ENCODE peak calls at places on chromosomes 1 and 21, in nine cellular contexts. L is ACHN; Q is fibroblast of mammary gland; H is M059J; S is HCEC 1CT; Z is stimulated activated CD8-positive, alpha-beta memory T cell treated with anti-CD3 and anti-CD28 coated beads, Interleukin-7, amount 100 ng/mL, for 1 hour; T is activated T-cell treated with anti-CD3 and anti-CD28 coated beads for 1 hour; B is kidney; M is RWPE2. Y is an unnamed sample.

GRCh38 chr1:39919545-39919944 is 17.8 kb upstream of the MYCL start:
- DNase-seq in L (peak; percentile 67), Q (peak; percentile 67), H (peak; percentile 77), S (peak; percentile 50), Z (no peak), T (peak; percentile 4), B (no peak), M (no peak), Y (peak; percentile 94)

GRCh38 chr1:30535595-30536325 is 187.6 kb downstream of the MATN1 start:
- DNase-seq in L (no peak), Q (no peak), H (no peak), S (no peak), Z (no peak), T (no peak), B (no peak), M (no peak), Y (no peak)

GRCh38 chr1:5660141-5660935 is 331.9 kb downstream of the NPHP4 start:
- DNase-seq in L (no peak), Q (no peak), H (peak; percentile 36), S (no peak), Z (no peak), T (no peak), B (no peak), M (no peak), Y (no peak)

GRCh38 chr1:99806882-99807281 is 40.4 kb upstream of the FRRS1 start:
- DNase-seq in L (no peak), Q (no peak), H (no peak), S (no peak), Z (no peak), T (no peak), B (no peak), M (no peak), Y (no peak)

GRCh38 chr1:200082329-200082728 is 54.8 kb downstream of the NR5A2 start:
- DNase-seq in L (no peak), Q (peak; percentile 6), H (peak; percentile 21), S (peak; percentile 49), Z (no peak), T (no peak), B (no peak), M (no peak), Y (no peak)

GRCh38 chr1:189567890-189568289 is 909.8 kb downstream of the BRINP3 start:
- DNase-seq in L (no peak), Q (no peak), H (no peak), S (no peak), Z (no peak), T (no peak), B (no peak), M (no peak), Y (no peak)

GRCh38 chr21:18114735-18115134 is 129.9 kb upstream of the CHODL start:
- DNase-seq in L (no peak), Q (no peak), H (no peak), S (no peak), Z (no peak), T (no peak), B (no peak), M (no peak), Y (no peak)

GRCh38 chr1:156394835-156395461 is 25.9 kb downstream of the RHBG start:
- DNase-seq in L (no peak), Q (no peak), H (no peak), S (no peak), Z (no peak), T (no peak), B (no peak), M (no peak), Y (peak; percentile 13)

GRCh38 chr1:64087768-64088167 is 115.7 kb upstream of the UBE2U start:
- DNase-seq in L (no peak), Q (peak; percentile 86), H (peak; percentile 87), S (peak; percentile 60), Z (no peak), T (no peak), B (no peak), M (no peak), Y (peak; percentile 83)

GRCh38 chr1:247241687-247242086 is 14.2 kb upstream of the VN1R5 start:
- DNase-seq in L (peak; percentile 17), Q (peak; percentile 9), H (peak; percentile 18), S (no peak), Z (no peak), T (no peak), B (no peak), M (no peak), Y (peak; percentile 78)

GRCh38 chr1:236636017-236636416 is 31.7 kb upstream of the HEATR1 start:
- DNase-seq in L (no peak), Q (no peak), H (no peak), S (no peak), Z (no peak), T (no peak), B (no peak), M (no peak), Y (no peak)

GRCh38 chr1:11740258-11741192 is 4.6 kb downstream of the AGTRAP start:
- DNase-seq in L (no peak), Q (no peak), H (peak; percentile 22), S (no peak), Z (no peak), T (no peak), B (no peak), M (no peak), Y (no peak)

GRCh38 chr1:224616761-224617409 is 768 bp downstream of the CNIH3 start:
- DNase-seq in L (no peak), Q (peak; percentile 18), H (no peak), S (no peak), Z (no peak), T (no peak), B (no peak), M (no peak), Y (peak; percentile 58)

GRCh38 chr1:93758842-93759515 is 77.3 kb upstream of the BCAR3 start:
- DNase-seq in L (no peak), Q (peak; percentile 86), H (peak; percentile 64), S (peak; percentile 91), Z (no peak), T (no peak), B (no peak), M (no peak), Y (peak; percentile 81)

GRCh38 chr21:44428281-44428942 is 26.9 kb upstream of the LRRC3 start:
- DNase-seq in L (peak; percentile 22), Q (no peak), H (peak; percentile 15), S (no peak), Z (peak; percentile 10), T (peak; percentile 19), B (peak; percentile 28), M (peak; percentile 29), Y (peak; percentile 22)

GRCh38 chr1:22709891-22710687 is 550 bp upstream of the EPHB2 start:
- DNase-seq in L (peak; percentile 55), Q (peak; percentile 58), H (peak; percentile 57), S (peak; percentile 58), Z (no peak), T (no peak), B (no peak), M (no peak), Y (peak; percentile 99)

GRCh38 chr1:234887026-234887910 is 241.4 kb downstream of the TOMM20 start:
- DNase-seq in L (no peak), Q (peak; percentile 82), H (no peak), S (no peak), Z (no peak), T (no peak), B (no peak), M (no peak), Y (no peak)

GRCh38 chr1:91124989-91125417 is 103.2 kb upstream of the ZNF644 start:
- DNase-seq in L (no peak), Q (no peak), H (peak; percentile 7), S (no peak), Z (no peak), T (no peak), B (no peak), M (no peak), Y (no peak)

GRCh38 chr1:145845144-145845513 is 301 bp upstream of the NUDT17 start:
- DNase-seq in L (no peak), Q (no peak), H (no peak), S (no peak), Z (no peak), T (no peak), B (no peak), M (no peak), Y (no peak)

GRCh38 chr1:33127001-33127823 is 46.3 kb downstream of the AZIN2 start:
- DNase-seq in L (peak; percentile 99), Q (peak; percentile 99), H (peak; percentile 100), S (peak; percentile 98), Z (peak; percentile 95), T (peak; percentile 96), B (peak; percentile 99), M (peak; percentile 97), Y (peak; percentile 97)

GRCh38 chr21:45551316-45551715 is 9.1 kb upstream of the SLC19A1 start:
- DNase-seq in L (peak; percentile 71), Q (peak; percentile 94), H (peak; percentile 92), S (peak; percentile 78), Z (no peak), T (no peak), B (peak; percentile 80), M (no peak), Y (peak; percentile 95)

GRCh38 chr1:166884040-166884642 is 8.1 kb upstream of the TADA1 start:
- DNase-seq in L (peak; percentile 54), Q (peak; percentile 28), H (peak; percentile 38), S (no peak), Z (no peak), T (peak; percentile 8), B (peak; percentile 74), M (no peak), Y (peak; percentile 67)

GRCh38 chr1:23421752-23422312 is 2.7 kb downstream of the TCEA3 start:
- DNase-seq in L (no peak), Q (peak; percentile 80), H (no peak), S (peak; percentile 60), Z (no peak), T (no peak), B (no peak), M (no peak), Y (peak; percentile 96)

GRCh38 chr1:206714331-206715058 is 29.8 kb downstream of the MAPKAPK2 start:
- DNase-seq in L (no peak), Q (peak; percentile 87), H (peak; percentile 98), S (peak; percentile 83), Z (no peak), T (no peak), B (no peak), M (no peak), Y (no peak)

Y was measured in osteoblast.